ENCODE peak calls at places on chromosomes 12 and 14, in six cellular contexts. C is naive thymus-derived CD8-positive, alpha-beta T cell; Q is HCT116; E is AG09309; S is EH; N is IMR-90. B is an unnamed sample.

GRCh38 chr12:75479963-75480461 is 543 bp upstream of the GLIPR1 start:
- DNase-seq in N (peak), C (no peak), S (peak), E (peak), Q (no peak), B (no peak)

GRCh38 chr14:85483652-85484051 is 46.3 kb upstream of the FLRT2 start:
- DNase-seq in N (no peak), C (no peak), S (no peak), Q (no peak), E (no peak), B (no peak)

GRCh38 chr12:49027846-49028245 is 9.3 kb upstream of the PRKAG1 start:
- DNase-seq in Q (no peak), N (no peak), C (no peak), S (no peak), E (no peak), B (no peak)

GRCh38 chr14:26394114-26394855 is 203.5 kb downstream of the NOVA1 start:
- DNase-seq in E (no peak), S (no peak), C (no peak), Q (no peak), N (peak), B (no peak)

GRCh38 chr12:131828671-131829350 is 618 bp downstream of the MMP17 start:
- DNase-seq in Q (no peak), C (no peak), E (no peak), S (no peak), N (no peak), B (no peak)

GRCh38 chr12:21675096-21675495 is 17.5 kb upstream of the LDHB start:
- DNase-seq in Q (no peak), N (no peak), E (no peak), C (no peak), S (no peak), B (no peak)

GRCh38 chr12:11949738-11950403 is 120.9 kb upstream of the BCL2L14 start:
- DNase-seq in N (no peak), E (no peak), Q (no peak), S (no peak), C (no peak), B (no peak)

GRCh38 chr12:57370084-57370483 is 60.8 kb downstream of the R3HDM2 start:
- DNase-seq in S (no peak), Q (no peak), C (no peak), N (no peak), E (no peak), B (no peak)

GRCh38 chr12:2833327-2833726 is 1.5 kb downstream of the NRIP2 start:
- DNase-seq in S (no peak), C (no peak), Q (no peak), E (no peak), N (no peak), B (no peak)